ENCODE peak calls at places on chromosomes 3 and 15, in six cellular contexts. Y is GM23338, V is tibial artery, Q is brain microvascular endothelial cell, B is neuronal stem cell, N is A673. L is an unnamed sample.

GRCh38 chr3:152786977-152787681 is 47.8 kb upstream of the P2RY1 start:
- DNase-seq in Q (no peak), B (no peak), N (no peak), V (no peak), Y (no peak), L (no peak)

GRCh38 chr3:57274845-57275244 is 17.6 kb downstream of the ASB14 start:
- DNase-seq in Q (no peak), Y (no peak), B (no peak), N (no peak), V (no peak), L (no peak)

GRCh38 chr15:43465105-43465504 is 27.9 kb downstream of the TP53BP1 start:
- DNase-seq in V (no peak), Q (peak), B (no peak), Y (no peak), N (no peak), L (no peak)

GRCh38 chr15:78761020-78761419 is 50.2 kb downstream of the ADAMTS7 start:
- DNase-seq in N (no peak), Q (no peak), B (no peak), Y (no peak), V (no peak), L (peak)

GRCh38 chr3:188635258-188636038 is 481.5 kb downstream of the LPP start:
- DNase-seq in Y (peak), B (no peak), N (peak), Q (peak), V (no peak), L (no peak)

GRCh38 chr3:33395900-33396299 is 44.3 kb downstream of the UBP1 start:
- DNase-seq in N (no peak), V (no peak), Y (no peak), Q (no peak), B (no peak), L (no peak)

GRCh38 chr15:101439285-101439919 is 50.1 kb downstream of the PCSK6 start:
- DNase-seq in N (no peak), B (no peak), V (no peak), Q (peak), Y (no peak), L (peak)

GRCh38 chr15:68312701-68313204 is 35.2 kb downstream of the FEM1B start:
- DNase-seq in Y (no peak), N (no peak), Q (peak), B (no peak), V (peak), L (peak)

GRCh38 chr3:68007621-68008226 is 353.3 kb upstream of the SUCLG2 start:
- DNase-seq in V (no peak), N (no peak), Y (peak), Q (no peak), B (peak), L (no peak)

GRCh38 chr15:88650556-88650955 is 11.7 kb downstream of the ISG20 start:
- DNase-seq in B (no peak), Y (no peak), Q (no peak), N (no peak), V (peak), L (no peak)

GRCh38 chr3:13492976-13493866 is 13.1 kb downstream of the HDAC11 start:
- DNase-seq in B (no peak), Q (no peak), N (no peak), Y (no peak), V (peak), L (no peak)

GRCh38 chr3:197293605-197294237 is 4.7 kb downstream of the DLG1 start:
- DNase-seq in Q (no peak), B (no peak), V (no peak), N (no peak), Y (no peak), L (no peak)

GRCh38 chr3:177795866-177796265 is 598.6 kb upstream of the TBL1XR1 start:
- DNase-seq in Q (no peak), N (no peak), Y (no peak), B (no peak), V (no peak), L (no peak)

GRCh38 chr3:15646924-15647511 is 45.5 kb downstream of the BTD start:
- DNase-seq in B (no peak), Y (no peak), V (peak), Q (peak), N (peak), L (peak)
- H3K4me3 ChIP-seq in B (no peak), Y (no peak), V (no peak), Q (peak), N (no peak), L (no peak)

DNA sequence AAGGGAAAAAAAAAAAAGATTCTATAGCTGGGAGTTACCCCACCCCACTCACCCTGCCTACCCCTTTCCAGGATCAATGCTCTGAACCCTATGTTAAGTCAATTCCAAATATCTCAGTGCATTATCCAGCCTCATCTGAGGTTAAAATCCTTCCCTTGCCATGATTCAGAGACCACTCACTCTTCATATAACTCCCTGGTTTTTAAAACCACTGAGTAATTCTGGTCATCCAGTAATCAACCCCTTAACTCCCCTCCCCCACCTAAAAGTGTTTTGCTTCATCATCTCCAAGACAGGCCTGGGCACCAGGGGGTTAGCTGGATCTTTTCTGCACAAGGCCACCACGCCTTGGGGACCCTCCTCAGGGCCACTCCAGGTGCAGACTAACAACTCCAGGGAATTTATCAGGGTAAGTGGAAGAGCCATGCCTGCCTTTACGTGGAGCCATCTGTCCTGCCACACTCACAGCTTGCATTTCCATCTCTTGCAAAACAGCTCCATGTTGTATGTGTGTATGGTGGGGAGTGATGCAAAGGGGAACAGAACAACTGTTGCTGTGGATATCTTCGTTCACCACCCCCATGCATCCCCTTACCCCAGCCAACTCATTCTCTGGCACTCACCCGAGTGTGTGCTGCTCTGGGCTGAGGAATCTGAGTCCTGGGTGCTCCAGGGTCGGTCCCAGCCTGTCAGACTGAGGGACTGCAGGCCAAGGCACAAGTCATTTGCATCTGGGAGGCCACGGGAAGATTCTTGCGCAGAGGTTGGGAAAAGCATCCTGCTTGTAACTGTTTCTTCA is 30.7 kb upstream of the RPS17 start:
- DNase-seq in B (no peak), V (no peak), N (no peak), Q (no peak), Y (peak), L (no peak)
- H3K4me3 ChIP-seq in B (peak), V (peak), N (no peak), Q (no peak), Y (peak), L (no peak)

DNA sequence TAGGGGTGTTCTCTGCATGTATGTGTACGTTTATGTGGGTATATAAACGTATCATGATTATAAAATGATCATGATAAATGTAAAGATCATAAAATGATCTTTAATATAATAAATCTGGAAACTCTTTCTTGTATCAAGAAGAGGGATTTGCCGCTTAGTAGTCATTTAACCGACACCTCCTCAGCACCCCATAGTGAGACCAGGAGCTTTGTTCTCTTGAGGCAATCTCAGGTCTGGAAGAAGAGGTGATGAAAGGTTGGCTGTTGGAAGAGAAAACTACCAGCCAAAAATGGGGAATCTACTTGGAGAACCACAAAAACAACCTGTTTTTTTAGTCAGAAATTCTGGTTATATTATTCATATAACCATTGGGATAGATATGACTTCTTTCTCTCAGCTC is 38.7 kb downstream of the TGFBR2 start:
- DNase-seq in B (no peak), Y (no peak), V (no peak), N (no peak), Q (no peak), L (no peak)
- H3K4me3 ChIP-seq in B (no peak), Y (no peak), V (no peak), N (no peak), Q (no peak), L (no peak)

DNA sequence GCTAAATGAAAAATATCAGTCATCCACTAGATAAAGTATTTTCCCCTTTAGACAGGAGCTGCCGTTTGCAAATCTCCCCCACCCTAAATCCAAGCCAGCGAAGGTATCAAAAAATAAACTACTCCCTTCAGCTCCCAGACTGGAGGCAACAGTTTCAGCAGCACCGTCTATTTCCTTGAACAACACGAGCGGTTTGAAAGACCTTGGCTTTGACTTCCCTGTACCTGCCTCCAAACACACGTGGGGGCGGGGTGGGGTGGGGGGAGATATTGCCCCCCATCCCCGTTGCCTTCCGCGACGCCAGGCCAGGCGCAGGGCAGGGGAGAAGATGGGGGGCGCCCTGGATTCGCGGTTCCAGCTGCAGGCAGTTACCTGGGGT is 804 bp upstream of the CACNA1D start:
- DNase-seq in Q (no peak), Y (peak), B (no peak), V (no peak), N (no peak), L (no peak)
- H3K4me3 ChIP-seq in Q (peak), Y (peak), B (peak), V (peak), N (no peak), L (no peak)

GRCh38 chr15:36595625-36596024 is 16.2 kb downstream of the CDIN1 start:
- DNase-seq in Y (no peak), B (no peak), Q (no peak), N (no peak), V (no peak), L (no peak)
- H3K4me3 ChIP-seq in Y (no peak), B (no peak), Q (no peak), N (no peak), V (no peak), L (no peak)

L was measured in adrenal gland.